ENCODE peak calls at places on chromosomes 3 and 15, in six cellular contexts. P is thyroid gland, M is heart left ventricle, T is HCT116, X is transverse colon, Q is breast epithelium. Z is an unnamed sample.
A peak's percentile ranks its signal among the peaks of the same experiment; 100 is the strongest.

GRCh38 chr3:17233398-17233800 is 348.6 kb downstream of the PLCL2 start:
- DNase-seq in T (peak; percentile 52), M (no peak), P (no peak), Q (no peak), X (no peak), Z (no peak)

GRCh38 chr3:190345878-190346277 is 23.6 kb upstream of the CLDN1 start:
- DNase-seq in X (no peak), Q (no peak), M (no peak), P (no peak), T (no peak), Z (no peak)

GRCh38 chr15:85875756-85876155 is 81.0 kb upstream of the KLHL25 start:
- DNase-seq in M (no peak), Q (no peak), T (no peak), X (no peak), P (no peak), Z (no peak)

GRCh38 chr3:14306167-14306566 is 96.2 kb upstream of the SLC6A6 start:
- DNase-seq in P (no peak), Q (no peak), M (no peak), X (no peak), T (no peak), Z (no peak)

GRCh38 chr3:119318871-119319270 is 24.7 kb downstream of the ARHGAP31 start:
- DNase-seq in T (no peak), Q (no peak), X (no peak), P (no peak), M (no peak), Z (no peak)

GRCh38 chr15:63006032-63006878 is 36.3 kb upstream of the TPM1 start:
- DNase-seq in P (no peak), T (no peak), X (no peak), M (no peak), Q (no peak), Z (no peak)

GRCh38 chr15:42065008-42065407 is 29.4 kb downstream of the PLA2G4D start:
- DNase-seq in T (no peak), M (no peak), P (no peak), X (no peak), Q (no peak), Z (no peak)

GRCh38 chr3:150639262-150639661 is 36.1 kb downstream of the SELENOT start:
- DNase-seq in Q (no peak), X (no peak), M (no peak), T (no peak), P (no peak), Z (no peak)

GRCh38 chr15:68389041-68389930 is 42.7 kb downstream of the ITGA11 start:
- DNase-seq in Q (peak; percentile 10), M (no peak), T (no peak), X (no peak), P (no peak), Z (no peak)

GRCh38 chr15:41010335-41010734 is 57.1 kb downstream of the CHAC1 start:
- DNase-seq in Q (no peak), X (no peak), M (no peak), P (no peak), T (no peak), Z (no peak)

GRCh38 chr3:151076626-151077025 is 8.8 kb upstream of the MED12L start:
- DNase-seq in X (no peak), M (no peak), Q (no peak), T (no peak), P (no peak), Z (no peak)

GRCh38 chr15:52491460-52491859 is 37.2 kb downstream of the MYO5A start:
- DNase-seq in Q (no peak), P (no peak), T (no peak), X (no peak), M (no peak), Z (no peak)

GRCh38 chr3:64276131-64276530 is 50.9 kb upstream of the PRICKLE2 start:
- DNase-seq in T (no peak), M (no peak), X (no peak), Q (no peak), P (no peak), Z (no peak)

GRCh38 chr15:33125883-33126535 is 68.5 kb downstream of the FMN1 start:
- DNase-seq in P (no peak), M (no peak), X (no peak), T (no peak), Q (no peak), Z (no peak)

GRCh38 chr15:96330450-96331140 is at the start of gene NR2F2:
- DNase-seq in T (peak; percentile 94), M (peak; percentile 95), X (peak; percentile 94), P (peak; percentile 98), Q (peak; percentile 97), Z (peak; percentile 47)

GRCh38 chr15:69193948-69194827 is 33.8 kb downstream of the GLCE start:
- DNase-seq in P (no peak), M (no peak), X (no peak), T (no peak), Q (peak; percentile 30), Z (no peak)

GRCh38 chr3:151837057-151837456 is 23.1 kb downstream of the AADAC start:
- DNase-seq in Q (peak; percentile 19), T (peak; percentile 73), M (no peak), X (no peak), P (no peak), Z (no peak)

GRCh38 chr3:190197346-190197763 is 76.7 kb upstream of the P3H2 start:
- DNase-seq in T (no peak), Q (no peak), P (no peak), M (no peak), X (no peak), Z (no peak)

GRCh38 chr15:58232273-58233065 is 94.3 kb downstream of the AQP9 start:
- DNase-seq in T (no peak), M (no peak), P (no peak), X (no peak), Q (no peak), Z (no peak)

GRCh38 chr3:43173949-43174348 is 68.1 kb upstream of the POMGNT2 start:
- DNase-seq in P (no peak), M (no peak), T (no peak), X (no peak), Q (no peak), Z (no peak)

GRCh38 chr3:112531358-112531781 is 30.4 kb downstream of the ATG3 start:
- DNase-seq in M (no peak), X (no peak), Q (no peak), T (peak; percentile 6), P (no peak), Z (no peak)

GRCh38 chr3:34947849-34948248 is 691.5 kb upstream of the ARPP21 start:
- DNase-seq in X (no peak), P (no peak), T (no peak), M (no peak), Q (no peak), Z (no peak)

GRCh38 chr15:66233487-66234415 is 19.8 kb downstream of the MEGF11 start:
- DNase-seq in X (no peak), P (no peak), M (no peak), Q (no peak), T (peak; percentile 38), Z (no peak)

GRCh38 chr15:67033521-67033920 is 31.9 kb upstream of the SMAD3 start:
- DNase-seq in Q (no peak), M (peak; percentile 39), X (peak; percentile 42), T (no peak), P (peak; percentile 34), Z (no peak)

GRCh38 chr3:157559401-157559800 is 56.2 kb upstream of the VEPH1 start:
- DNase-seq in T (no peak), Q (no peak), X (no peak), M (no peak), P (no peak), Z (no peak)

GRCh38 chr3:189459231-189459630 is 172.0 kb upstream of the TP63 start:
- DNase-seq in Q (no peak), M (no peak), X (no peak), T (no peak), P (no peak), Z (no peak)

DNA sequence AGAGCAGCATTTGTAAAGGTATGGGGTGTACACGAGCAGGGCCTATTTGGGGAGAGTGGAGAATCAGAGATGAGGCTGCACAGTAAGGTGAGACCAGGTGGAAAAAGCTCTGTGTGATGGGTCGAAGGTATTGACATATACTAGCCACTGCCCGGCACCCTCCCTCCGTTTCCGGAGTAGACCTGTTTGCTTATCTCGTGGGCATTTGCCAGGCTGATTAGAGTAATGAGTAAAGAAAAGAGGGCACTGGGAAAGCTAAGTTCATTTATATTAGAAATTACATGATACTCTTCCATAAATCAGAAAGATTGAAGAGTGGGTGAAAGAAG is 46.2 kb upstream of the ATG7 start:
- DNase-seq in M (no peak), X (peak; percentile 71), T (no peak), P (no peak), Q (no peak), Z (no peak)
- TF ChIP-seq POLR2A in M (no peak), X (no peak), T (no peak), P (no peak), Q (no peak), Z (no peak)

GRCh38 chr3:197191897-197192296 is 106.5 kb downstream of the DLG1 start:
- DNase-seq in M (no peak), T (no peak), X (no peak), Q (no peak), P (no peak), Z (no peak)

GRCh38 chr3:197189633-197190032 is 108.8 kb downstream of the DLG1 start:
- DNase-seq in P (no peak), T (no peak), X (no peak), M (no peak), Q (no peak), Z (no peak)

GRCh38 chr3:197181751-197182150 is 116.7 kb downstream of the DLG1 start:
- DNase-seq in P (no peak), M (peak; percentile 50), Q (no peak), T (no peak), X (no peak), Z (no peak)

GRCh38 chr3:197183582-197183981 is 114.8 kb downstream of the DLG1 start:
- DNase-seq in T (no peak), Q (no peak), X (no peak), P (no peak), M (no peak), Z (no peak)

DNA sequence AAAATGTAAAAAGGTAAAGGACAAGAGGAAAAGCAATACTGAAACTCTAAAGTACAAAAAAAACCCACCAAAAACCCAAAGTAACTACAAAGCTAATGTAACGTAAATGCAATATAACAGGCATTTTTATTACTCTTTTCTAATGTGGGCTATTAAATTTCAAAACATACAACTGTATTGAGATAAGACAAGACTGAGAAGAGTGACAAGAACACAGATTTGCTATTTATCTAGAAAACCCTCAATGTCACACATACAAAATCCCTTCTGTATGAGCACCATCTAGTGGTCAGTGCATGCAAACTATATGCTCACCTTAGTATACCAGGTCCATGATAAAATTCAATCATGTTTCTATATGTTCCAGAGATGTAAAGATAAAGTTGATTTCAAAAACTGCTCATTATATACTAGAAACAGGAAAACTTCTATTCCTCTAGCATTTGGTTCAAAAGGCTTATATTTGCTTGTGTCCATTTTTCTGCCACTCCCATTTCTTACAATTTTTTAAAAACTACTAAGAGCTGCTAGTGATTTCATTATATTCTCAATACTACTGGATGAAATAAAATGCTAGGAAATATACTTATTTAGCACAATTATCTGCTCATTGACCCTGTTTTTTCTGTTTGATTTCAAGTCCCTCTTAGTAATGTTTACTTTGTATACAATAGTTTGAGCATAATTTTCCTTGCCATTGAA is 111.4 kb downstream of the DLG1 start:
- DNase-seq in M (no peak), P (peak; percentile 16), X (no peak), Q (no peak), T (peak; percentile 32), Z (no peak)
- TF ChIP-seq CTCF in M (peak; percentile 74), P (peak; percentile 32), X (peak; percentile 61), Q (peak; percentile 41), T (peak; percentile 81), Z (peak; percentile 68)

GRCh38 chr15:98785408-98785795 is 137.1 kb downstream of the IGF1R start:
- DNase-seq in T (no peak), P (no peak), Q (no peak), M (no peak), X (no peak), Z (no peak)
- H3K27ac ChIP-seq in T (no peak overlapping the region), P (no peak overlapping the region), Q (no peak overlapping the region), M (no peak overlapping the region), X (peak overlapping the region; percentile 54), Z (no peak overlapping the region)

GRCh38 chr15:30042556-30042955 is 40.2 kb upstream of the GOLGA8J start:
- DNase-seq in X (no peak), P (no peak), M (no peak), T (no peak), Q (no peak), Z (no peak)
- TF ChIP-seq POLR2A in X (no peak), P (no peak), M (no peak), T (no peak), Q (no peak), Z (no peak)